ENCODE peak calls at places on chromosomes 3 and 15, in nine cellular contexts. E, Y, A, O, T, H, C, U and N are unnamed samples.

GRCh38 chr15:31464216-31465082 is 137.8 kb downstream of the KLF13 start:
- DNase-seq in U (no peak), T (no peak), H (no peak), Y (no peak), E (no peak), O (no peak), C (no peak), A (no peak), N (peak)

GRCh38 chr3:3191675-3192480 is 12.4 kb upstream of the CRBN start:
- DNase-seq in A (no peak), H (no peak), T (no peak), E (peak), Y (no peak), C (no peak), O (no peak), U (no peak), N (no peak)

GRCh38 chr3:135895734-135896121 is 69.8 kb upstream of the PPP2R3A start:
- DNase-seq in H (no peak), O (no peak), Y (no peak), A (no peak), E (peak), U (no peak), C (no peak), T (no peak), N (no peak)

GRCh38 chr3:140816804-140817203 is 124.8 kb upstream of the SLC25A36 start:
- DNase-seq in U (no peak), Y (no peak), C (no peak), O (no peak), T (no peak), H (no peak), A (no peak), E (no peak), N (no peak)

GRCh38 chr3:182259579-182259978 is 533.7 kb upstream of the ATP11B start:
- DNase-seq in A (no peak), H (peak), T (no peak), O (peak), Y (no peak), E (peak), C (no peak), U (no peak), N (no peak)

GRCh38 chr3:188165596-188165995 is 11.6 kb downstream of the LPP start:
- DNase-seq in Y (no peak), E (peak), T (no peak), U (no peak), C (no peak), A (no peak), O (no peak), H (no peak), N (no peak)

GRCh38 chr3:81173514-81173913 is 587.9 kb downstream of the GBE1 start:
- DNase-seq in C (no peak), U (no peak), Y (no peak), A (no peak), H (no peak), E (no peak), O (no peak), T (no peak), N (no peak)

GRCh38 chr15:77535845-77536244 is 96.9 kb downstream of the LINGO1 start:
- DNase-seq in Y (peak), T (no peak), A (no peak), U (no peak), H (no peak), O (no peak), C (no peak), E (no peak), N (no peak)

GRCh38 chr3:135564696-135565095 is 400.8 kb upstream of the PPP2R3A start:
- DNase-seq in Y (no peak), O (no peak), E (no peak), C (no peak), T (no peak), U (no peak), H (no peak), A (no peak), N (no peak)

GRCh38 chr3:107284570-107284969 is 92.7 kb upstream of the CCDC54 start:
- DNase-seq in O (no peak), H (no peak), E (peak), A (no peak), U (no peak), Y (no peak), T (no peak), C (no peak), N (no peak)

GRCh38 chr3:43766672-43767465 is 76.1 kb downstream of the ABHD5 start:
- DNase-seq in O (no peak), H (no peak), E (peak), Y (no peak), A (no peak), T (no peak), U (no peak), C (no peak), N (no peak)

GRCh38 chr3:10150987-10151386 is 9.4 kb downstream of the VHL start:
- DNase-seq in O (no peak), E (no peak), A (no peak), H (no peak), C (no peak), T (no peak), U (no peak), Y (no peak), N (no peak)

GRCh38 chr15:33215941-33216872 is 21.7 kb upstream of the FMN1 start:
- DNase-seq in O (no peak), E (no peak), U (no peak), C (no peak), Y (no peak), T (peak), H (no peak), A (no peak), N (no peak)
- TF ChIP-seq CTCF in O (peak), E (peak), U (no peak), C (peak), Y (peak), T (peak), H (peak), A (peak), N (peak)

DNA sequence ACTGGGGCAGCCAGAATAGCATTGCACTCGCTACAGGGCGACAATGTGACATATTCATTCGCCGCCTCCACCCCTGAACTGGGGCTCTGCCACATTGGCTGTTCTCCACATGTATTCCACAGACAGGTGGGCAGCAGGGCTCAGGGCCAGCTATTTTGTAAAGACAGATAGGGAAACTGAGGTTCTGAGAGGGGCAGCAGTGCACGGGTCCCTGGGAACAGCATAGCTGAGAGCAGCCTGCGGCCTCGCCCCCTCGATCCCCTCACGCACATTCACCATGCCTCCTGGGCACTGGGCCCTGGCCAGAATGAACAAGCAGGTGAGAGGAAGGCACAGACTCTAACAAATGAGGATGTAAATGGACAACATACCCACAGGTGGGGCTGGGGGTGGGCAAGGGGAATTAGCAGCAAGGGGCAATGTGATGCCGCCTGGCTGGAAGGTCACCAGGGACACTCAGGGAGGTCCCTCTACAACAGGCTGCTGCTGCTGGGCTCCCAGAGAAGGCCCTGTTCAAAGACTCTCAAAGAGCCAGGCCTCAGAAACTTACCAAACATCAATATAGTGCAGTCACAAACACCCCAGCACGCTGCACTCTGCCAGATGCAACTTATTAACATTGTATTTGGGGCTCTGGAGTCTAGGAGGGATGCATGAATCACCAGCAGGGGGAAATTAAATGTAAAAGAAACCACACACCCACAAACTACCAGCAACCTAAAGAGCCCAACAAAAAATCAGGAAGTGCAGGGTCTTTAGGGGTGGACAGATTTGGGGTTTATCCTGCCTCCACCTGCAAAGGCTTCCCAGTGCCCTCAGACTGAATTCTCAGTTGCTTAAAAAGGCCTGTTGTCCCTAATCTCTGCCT is 74.8 kb upstream of the SPATA12 start:
- DNase-seq in A (no peak), Y (no peak), O (no peak), T (no peak), H (no peak), U (no peak), C (no peak), E (peak), N (no peak)
- TF ChIP-seq CTCF in A (no peak), Y (no peak), O (no peak), T (no peak), H (no peak), U (no peak), C (no peak), E (peak), N (no peak)

GRCh38 chr15:71116366-71116765 is 1.1 kb downstream of the THSD4 start:
- DNase-seq in U (no peak), T (no peak), Y (peak), O (no peak), C (no peak), A (no peak), E (no peak), H (no peak), N (no peak)

GRCh38 chr15:71116942-71117341 is 1.7 kb downstream of the THSD4 start:
- DNase-seq in E (no peak), C (no peak), T (no peak), U (no peak), Y (peak), H (peak), O (no peak), A (no peak), N (no peak)

GRCh38 chr15:71114066-71114680 is 1.1 kb upstream of the THSD4 start:
- DNase-seq in H (no peak), U (no peak), C (no peak), T (no peak), E (no peak), A (no peak), Y (no peak), O (no peak), N (no peak)

GRCh38 chr15:71115567-71116351 is 488 bp downstream of the THSD4 start:
- DNase-seq in A (peak), O (peak), Y (peak), U (peak), T (no peak), H (peak), E (peak), C (no peak), N (peak)

GRCh38 chr15:71114887-71115566 is at the start of gene THSD4:
- DNase-seq in C (no peak), U (peak), E (peak), Y (peak), T (peak), H (peak), A (peak), O (peak), N (peak)
- TF ChIP-seq CTCF in C (peak), U (peak), E (peak), Y (peak), T (peak), H (peak), A (peak), O (peak), N (peak)

DNA sequence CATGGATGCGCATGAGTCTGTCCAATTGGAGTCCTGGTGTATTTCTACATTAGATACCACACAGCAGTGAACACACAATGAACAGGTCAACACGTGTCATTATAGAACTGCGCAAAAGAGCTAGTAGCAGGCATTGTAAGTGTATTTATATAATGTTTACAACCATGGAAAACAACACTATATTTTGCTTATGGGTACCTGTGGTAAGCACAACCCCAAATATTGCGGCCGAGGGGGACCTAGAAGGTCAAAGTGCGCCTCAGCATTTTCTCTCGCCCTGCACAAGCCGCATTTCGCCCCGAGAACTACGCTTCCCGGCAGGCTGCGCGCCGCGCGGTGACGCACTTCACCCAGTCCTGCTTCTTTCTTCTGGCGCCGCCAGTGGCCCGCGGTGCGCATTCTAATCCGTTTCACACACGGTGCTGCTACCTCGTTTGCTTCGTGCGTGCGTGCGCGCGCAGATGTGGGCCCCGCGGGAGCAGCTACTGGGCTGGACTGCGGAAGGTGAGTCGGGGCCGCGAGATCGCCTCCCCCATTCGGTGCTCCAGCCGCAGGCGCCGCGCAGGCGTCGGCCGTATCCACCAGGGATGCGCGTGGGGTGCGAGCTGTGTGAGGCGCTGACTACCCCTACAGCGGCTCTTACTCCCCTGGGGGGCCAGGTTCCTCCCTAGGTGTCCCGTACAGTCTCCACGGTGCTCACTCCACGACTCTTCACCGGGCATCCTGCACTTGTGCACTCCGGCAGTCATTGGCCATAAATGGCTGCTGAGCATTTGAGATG is at the start of gene ZNF589:
- DNase-seq in T (peak), H (peak), E (peak), Y (peak), C (peak), U (peak), A (peak), O (peak), N (peak)
- TF ChIP-seq CTCF in T (peak), H (peak), E (peak), Y (no peak), C (peak), U (peak), A (no peak), O (no peak), N (peak)

GRCh38 chr15:85005744-85006143 is 24.1 kb downstream of the PDE8A start:
- DNase-seq in U (no peak), A (no peak), Y (no peak), H (no peak), C (no peak), E (no peak), T (no peak), O (no peak), N (no peak)

GRCh38 chr15:85004551-85004950 is 22.9 kb downstream of the PDE8A start:
- DNase-seq in H (no peak), C (no peak), U (no peak), Y (no peak), T (no peak), O (no peak), A (no peak), E (no peak), N (no peak)

GRCh38 chr15:85006655-85007054 is 25.0 kb downstream of the PDE8A start:
- DNase-seq in T (no peak), E (no peak), C (no peak), A (no peak), U (no peak), O (no peak), H (no peak), Y (no peak), N (no peak)

GRCh38 chr15:85006201-85006600 is 24.5 kb downstream of the PDE8A start:
- DNase-seq in H (no peak), U (no peak), A (no peak), O (no peak), Y (no peak), T (no peak), E (no peak), C (no peak), N (no peak)

GRCh38 chr15:85005319-85005718 is 23.7 kb downstream of the PDE8A start:
- DNase-seq in A (no peak), O (no peak), H (no peak), C (no peak), E (no peak), U (no peak), Y (no peak), T (no peak), N (no peak)
- TF ChIP-seq CTCF in A (peak), O (peak), H (peak), C (no peak), E (no peak), U (no peak), Y (no peak), T (no peak), N (peak)

DNA sequence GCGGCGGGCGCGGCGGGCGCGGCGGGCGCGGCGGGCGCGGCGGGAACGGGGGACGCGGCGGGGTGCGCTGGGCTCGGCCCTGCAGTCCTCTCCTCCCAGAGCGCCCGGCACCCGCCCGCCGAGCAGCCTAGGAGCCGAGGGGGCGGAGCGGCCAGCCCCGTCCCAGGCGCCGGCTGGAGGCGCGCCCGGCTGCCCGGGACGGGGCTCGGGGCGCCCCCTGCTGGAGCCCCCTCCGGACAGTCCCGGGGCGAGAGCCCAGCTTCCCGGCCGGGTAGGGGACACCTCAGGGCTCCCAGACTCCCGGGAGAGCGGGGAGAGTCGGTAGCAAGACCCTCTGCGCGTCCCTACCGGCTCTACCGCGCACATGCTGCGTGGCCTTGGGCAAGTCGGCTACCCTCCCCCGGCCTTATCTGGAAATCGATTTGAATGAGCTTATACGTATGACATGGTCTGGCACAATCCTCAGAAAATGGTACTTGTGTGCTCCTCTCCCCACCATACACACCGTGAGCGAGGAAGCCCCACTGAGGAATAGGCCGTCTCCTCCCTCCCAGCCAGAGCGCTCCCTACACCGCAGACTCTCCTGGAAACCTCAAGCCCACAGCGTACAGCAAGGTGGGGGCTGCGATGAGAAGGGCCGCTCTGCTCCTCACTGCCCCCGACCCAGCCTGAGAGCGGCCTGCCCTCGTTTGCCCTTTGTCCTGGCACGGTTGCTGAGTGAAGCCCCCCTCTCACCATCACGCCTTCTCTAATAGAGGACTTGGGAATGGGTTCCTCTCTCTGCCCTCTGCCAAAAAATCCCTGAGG is at the start of gene DAPK2:
- DNase-seq in C (no peak), T (peak), H (peak), Y (peak), U (peak), A (peak), O (peak), E (peak), N (peak)
- TF ChIP-seq CTCF in C (peak), T (peak), H (peak), Y (peak), U (peak), A (peak), O (peak), E (peak), N (peak)

GRCh38 chr3:178966299-178967183 is 105.1 kb downstream of the ZMAT3 start:
- DNase-seq in U (no peak), C (peak), A (no peak), O (no peak), Y (no peak), T (peak), H (no peak), E (peak), N (no peak)
- TF ChIP-seq CTCF in U (peak), C (peak), A (peak), O (peak), Y (peak), T (peak), H (peak), E (peak), N (peak)

DNA sequence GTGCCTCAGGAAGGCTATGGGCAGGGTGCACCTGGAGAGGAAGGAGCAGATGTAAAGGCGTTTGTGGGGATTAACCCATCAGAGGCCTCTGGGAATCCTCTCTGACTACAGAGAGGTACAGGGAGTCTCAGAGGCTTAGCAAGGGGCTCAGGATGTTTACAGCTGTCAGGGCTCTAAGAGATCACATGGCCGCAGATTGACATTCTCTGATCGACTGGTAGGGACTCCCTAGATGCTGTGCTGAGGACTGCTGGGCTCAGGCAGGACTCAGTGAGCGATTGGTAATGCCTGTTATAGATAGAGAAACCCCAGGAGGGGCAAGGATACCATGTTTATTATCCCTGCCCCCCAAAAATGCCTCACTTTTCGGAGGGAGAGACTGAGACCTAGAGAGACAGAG is 103.5 kb downstream of the CORO2B start:
- DNase-seq in T (no peak), Y (no peak), U (no peak), C (no peak), H (no peak), E (no peak), O (no peak), A (no peak), N (no peak)
- TF ChIP-seq CTCF in T (no peak), Y (no peak), U (no peak), C (no peak), H (no peak), E (no peak), O (no peak), A (no peak), N (no peak)